ENCODE peak calls at places on chromosomes 12 and 14, in ten cellular contexts. P, H, Z, O, S, D, G, J, A and B are unnamed samples.

GRCh38 chr12:108371801-108372344 is 32.8 kb upstream of the CMKLR1 start:
- DNase-seq in Z (no peak), D (peak; percentile 13), O (no peak), G (no peak), A (no peak), P (peak; percentile 67), J (no peak), S (no peak), H (no peak), B (no peak)

GRCh38 chr12:124336742-124337520 is 42.0 kb downstream of the RFLNA start:
- DNase-seq in A (no peak), P (no peak), Z (peak; percentile 31), J (no peak), G (no peak), S (no peak), O (no peak), D (no peak), H (no peak), B (no peak)

GRCh38 chr14:59918824-59919581 is 941 bp upstream of the LRRC9 start:
- DNase-seq in O (no peak), Z (no peak), P (no peak), A (no peak), H (peak; percentile 1), S (no peak), D (no peak), G (peak; percentile 17), J (no peak), B (no peak)

GRCh38 chr14:54568821-54569591 is 2.1 kb downstream of the SAMD4A start:
- DNase-seq in D (peak; percentile 12), H (no peak), A (no peak), S (no peak), P (no peak), G (no peak), J (no peak), Z (no peak), O (no peak), B (no peak)

GRCh38 chr12:52969828-52970569 is 21.1 kb downstream of the KRT18 start:
- DNase-seq in S (no peak), Z (no peak), J (no peak), G (no peak), A (no peak), P (no peak), H (no peak), O (no peak), D (peak; percentile 90), B (no peak)

GRCh38 chr14:30243805-30244204 is 315.2 kb upstream of the G2E3 start:
- DNase-seq in J (no peak), S (no peak), P (peak; percentile 14), O (no peak), A (no peak), H (no peak), G (no peak), D (no peak), Z (no peak), B (no peak)

GRCh38 chr12:79959484-79959883 is 24.6 kb upstream of the PPP1R12A start:
- DNase-seq in P (no peak), D (no peak), S (no peak), O (no peak), G (no peak), A (no peak), J (no peak), Z (no peak), H (no peak), B (no peak)

GRCh38 chr14:45238988-45239387 is 14.0 kb downstream of the MIS18BP1 start:
- DNase-seq in J (no peak), P (no peak), G (no peak), H (no peak), O (no peak), D (no peak), Z (no peak), S (no peak), A (no peak), B (no peak)

GRCh38 chr14:79383031-79383430 is 828.3 kb downstream of the DIO2 start:
- DNase-seq in P (no peak), D (no peak), O (no peak), J (no peak), G (no peak), S (no peak), Z (no peak), A (no peak), H (no peak), B (no peak)

GRCh38 chr12:9870311-9870866 is 1.2 kb upstream of the CLEC2B start:
- DNase-seq in S (no peak), G (no peak), O (no peak), P (no peak), A (no peak), J (no peak), Z (peak; percentile 41), D (no peak), H (no peak), B (no peak)

GRCh38 chr14:101823511-101824120 is 62.1 kb downstream of the PPP2R5C start:
- DNase-seq in S (no peak), O (peak; percentile 49), P (no peak), Z (no peak), G (peak; percentile 89), D (peak; percentile 47), H (no peak), A (no peak), J (peak; percentile 67), B (no peak)

GRCh38 chr12:5715076-5715475 is 230.0 kb downstream of the ANO2 start:
- DNase-seq in S (no peak), J (no peak), P (no peak), H (no peak), D (peak; percentile 24), O (no peak), Z (no peak), G (no peak), A (no peak), B (no peak)

GRCh38 chr12:53096089-53096741 is 1.3 kb upstream of the IGFBP6 start:
- DNase-seq in H (no peak), J (no peak), G (no peak), A (no peak), O (no peak), S (no peak), D (no peak), P (peak; percentile 90), Z (peak; percentile 72), B (no peak)

GRCh38 chr12:14777271-14777670 is 26.0 kb downstream of the WBP11 start:
- DNase-seq in A (no peak), G (no peak), O (no peak), P (no peak), H (no peak), J (no peak), S (no peak), D (peak; percentile 57), Z (no peak), B (no peak)

GRCh38 chr14:31619440-31619839 is 58.2 kb downstream of the NUBPL start:
- DNase-seq in O (no peak), H (no peak), J (no peak), S (no peak), D (no peak), A (no peak), P (no peak), Z (no peak), G (no peak), B (no peak)

GRCh38 chr14:62162998-62163589 is 400.9 kb downstream of the SNAPC1 start:
- DNase-seq in Z (no peak), J (no peak), S (no peak), O (peak; percentile 4), P (peak; percentile 7), H (no peak), G (no peak), D (peak; percentile 15), A (no peak), B (peak; percentile 2)

GRCh38 chr12:110718222-110718908 is 24.3 kb downstream of the PPP1CC start:
- DNase-seq in D (no peak), P (no peak), O (peak; percentile 21), H (peak; percentile 90), J (no peak), G (no peak), Z (no peak), A (no peak), S (no peak), B (no peak)

GRCh38 chr14:65359503-65359902 is 53.0 kb upstream of the FUT8 start:
- DNase-seq in G (no peak), D (no peak), H (no peak), P (no peak), J (no peak), S (no peak), Z (no peak), O (no peak), A (no peak), B (no peak)

GRCh38 chr12:88493651-88494050 is 86.6 kb downstream of the KITLG start:
- DNase-seq in P (no peak), J (no peak), D (no peak), O (no peak), H (no peak), S (no peak), G (no peak), A (no peak), Z (no peak), B (no peak)

GRCh38 chr12:71283883-71284282 is 126.1 kb upstream of the TSPAN8 start:
- DNase-seq in A (no peak), H (no peak), P (no peak), S (no peak), D (no peak), Z (no peak), J (no peak), G (no peak), O (no peak), B (no peak)

GRCh38 chr12:32502693-32503510 is 103.5 kb downstream of the FGD4 start:
- DNase-seq in O (no peak), A (no peak), D (peak; percentile 40), S (no peak), H (no peak), G (no peak), P (peak; percentile 37), J (no peak), Z (no peak), B (no peak)

GRCh38 chr12:21940972-21941521 is at the start of gene ABCC9:
- DNase-seq in P (no peak), H (no peak), J (no peak), Z (peak; percentile 72), S (no peak), O (no peak), G (peak; percentile 40), A (no peak), D (peak; percentile 12), B (no peak)